ENCODE peak calls at places on chromosome X, in six cellular contexts. One of them, this sample, is unnamed. For H3K36me3, the result is how much of the 10 kb centered on the place peaks cover.

GRCh38 chrX:2484721-2485459 is 15.9 kb downstream of the DHRSX start:
- DNase-seq in ovary: peak
- DNase-seq in pancreas: no peak
- DNase-seq in neural progenitor cell: peak
- DNase-seq in tibial artery: peak
- DNase-seq in breast epithelium: no peak
- DNase-seq in this sample: no peak

GRCh38 chrX:21702725-21703228 is 44.6 kb upstream of the KLHL34 start:
- DNase-seq in ovary: no peak
- DNase-seq in pancreas: no peak
- DNase-seq in neural progenitor cell: no peak
- DNase-seq in tibial artery: no peak
- DNase-seq in breast epithelium: no peak
- DNase-seq in this sample: no peak

GRCh38 chrX:48835524-48836329 is at the start of gene PCSK1N:
- DNase-seq in ovary: no peak
- DNase-seq in pancreas: peak
- DNase-seq in neural progenitor cell: peak
- DNase-seq in tibial artery: no peak
- DNase-seq in breast epithelium: no peak
- DNase-seq in this sample: no peak

GRCh38 chrX:134646671-134647070 is 11.6 kb downstream of the PLAC1 start:
- DNase-seq in ovary: no peak
- DNase-seq in pancreas: no peak
- DNase-seq in neural progenitor cell: no peak
- DNase-seq in tibial artery: no peak
- DNase-seq in breast epithelium: no peak
- DNase-seq in this sample: no peak

GRCh38 chrX:44104699-44105098 is 131.5 kb upstream of the NDP start:
- DNase-seq in ovary: no peak
- DNase-seq in pancreas: no peak
- DNase-seq in neural progenitor cell: no peak
- DNase-seq in tibial artery: no peak
- DNase-seq in breast epithelium: no peak
- DNase-seq in this sample: no peak

GRCh38 chrX:74272230-74272629 is 31.8 kb upstream of the ZCCHC13 start:
- DNase-seq in ovary: no peak
- DNase-seq in pancreas: no peak
- DNase-seq in neural progenitor cell: no peak
- DNase-seq in tibial artery: no peak
- DNase-seq in breast epithelium: no peak
- DNase-seq in this sample: no peak

GRCh38 chrX:70554081-70554480 is 109.4 kb downstream of the DLG3 start:
- DNase-seq in ovary: no peak
- DNase-seq in pancreas: no peak
- DNase-seq in neural progenitor cell: no peak
- DNase-seq in tibial artery: no peak
- DNase-seq in breast epithelium: no peak
- DNase-seq in this sample: no peak

GRCh38 chrX:129790808-129791207 is 11.1 kb downstream of the SASH3 start:
- DNase-seq in ovary: no peak
- DNase-seq in pancreas: no peak
- DNase-seq in neural progenitor cell: no peak
- DNase-seq in tibial artery: no peak
- DNase-seq in breast epithelium: no peak
- DNase-seq in this sample: no peak

GRCh38 chrX:65750674-65751469 is 83.4 kb downstream of the MSN start:
- DNase-seq in ovary: no peak
- DNase-seq in pancreas: no peak
- DNase-seq in neural progenitor cell: no peak
- DNase-seq in tibial artery: no peak
- DNase-seq in breast epithelium: no peak
- DNase-seq in this sample: no peak

GRCh38 chrX:132716006-132716405 is 227.2 kb upstream of the MBNL3 start:
- DNase-seq in ovary: no peak
- DNase-seq in pancreas: no peak
- DNase-seq in neural progenitor cell: peak
- DNase-seq in tibial artery: no peak
- DNase-seq in breast epithelium: no peak
- DNase-seq in this sample: no peak

GRCh38 chrX:123755107-123755506 is 22.3 kb upstream of the THOC2 start:
- DNase-seq in ovary: no peak
- DNase-seq in pancreas: no peak
- DNase-seq in neural progenitor cell: no peak
- DNase-seq in tibial artery: no peak
- DNase-seq in breast epithelium: no peak
- DNase-seq in this sample: no peak

GRCh38 chrX:34863906-34864305 is 78.7 kb upstream of the FAM47B start:
- DNase-seq in ovary: no peak
- DNase-seq in pancreas: no peak
- DNase-seq in neural progenitor cell: no peak
- DNase-seq in tibial artery: no peak
- DNase-seq in breast epithelium: no peak
- DNase-seq in this sample: no peak

GRCh38 chrX:153690466-153690865 is 2.7 kb downstream of the SLC6A8 start:
- DNase-seq in ovary: no peak
- DNase-seq in pancreas: no peak
- DNase-seq in neural progenitor cell: no peak
- DNase-seq in tibial artery: no peak
- DNase-seq in breast epithelium: no peak
- DNase-seq in this sample: no peak

GRCh38 chrX:153692003-153692402 is 4.3 kb downstream of the SLC6A8 start:
- DNase-seq in ovary: no peak
- DNase-seq in pancreas: no peak
- DNase-seq in neural progenitor cell: no peak
- DNase-seq in tibial artery: no peak
- DNase-seq in breast epithelium: no peak
- DNase-seq in this sample: no peak

GRCh38 chrX:153694687-153695270 is 7.1 kb downstream of the SLC6A8 start:
- DNase-seq in ovary: no peak
- DNase-seq in pancreas: no peak
- DNase-seq in neural progenitor cell: no peak
- DNase-seq in tibial artery: no peak
- DNase-seq in breast epithelium: no peak
- DNase-seq in this sample: no peak

GRCh38 chrX:153693216-153694086 is 5.7 kb downstream of the SLC6A8 start:
- DNase-seq in ovary: no peak
- DNase-seq in pancreas: no peak
- DNase-seq in neural progenitor cell: no peak
- DNase-seq in tibial artery: no peak
- DNase-seq in breast epithelium: no peak
- DNase-seq in this sample: peak

DNA sequence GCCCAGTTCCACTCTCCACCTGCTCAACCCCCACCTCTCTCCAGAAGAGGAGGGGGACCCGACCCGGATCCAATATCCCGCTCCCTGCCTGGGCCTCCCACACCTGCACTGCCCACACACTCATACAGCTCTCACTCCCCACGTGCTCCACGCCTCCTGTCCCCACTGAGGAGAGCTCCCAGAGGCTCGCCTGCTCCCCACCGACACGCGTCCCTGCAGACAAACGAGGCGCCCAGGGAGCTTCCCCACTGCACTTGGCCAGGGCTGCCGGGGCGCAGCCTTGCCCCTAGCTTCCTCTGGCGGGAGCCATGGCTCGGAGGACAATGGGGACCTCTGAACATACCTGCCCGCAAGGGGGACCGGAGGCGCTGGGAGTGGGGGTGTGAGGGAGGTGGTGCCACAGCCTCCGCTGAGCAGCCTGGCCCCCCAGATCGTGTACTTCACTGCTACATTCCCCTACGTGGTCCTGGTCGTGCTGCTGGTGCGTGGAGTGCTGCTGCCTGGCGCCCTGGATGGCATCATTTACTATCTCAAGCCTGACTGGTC is 5.0 kb downstream of the SLC6A8 start:
- DNase-seq in ovary: no peak
- DNase-seq in pancreas: no peak
- DNase-seq in neural progenitor cell: no peak
- DNase-seq in tibial artery: no peak
- DNase-seq in breast epithelium: no peak
- DNase-seq in this sample: no peak
- H3K36me3 ChIP-seq in ovary: under half
- H3K36me3 ChIP-seq in pancreas: under half
- H3K36me3 ChIP-seq in neural progenitor cell: under half
- H3K36me3 ChIP-seq in tibial artery: under half
- H3K36me3 ChIP-seq in breast epithelium: under half
- H3K36me3 ChIP-seq in this sample: under half

GRCh38 chrX:154466907-154467306 is 8.8 kb downstream of the PLXNA3 start:
- DNase-seq in ovary: no peak
- DNase-seq in pancreas: no peak
- DNase-seq in neural progenitor cell: no peak
- DNase-seq in tibial artery: no peak
- DNase-seq in breast epithelium: no peak
- DNase-seq in this sample: no peak
- H3K36me3 ChIP-seq in ovary: under half
- H3K36me3 ChIP-seq in pancreas: under half
- H3K36me3 ChIP-seq in neural progenitor cell: under half
- H3K36me3 ChIP-seq in tibial artery: half or more
- H3K36me3 ChIP-seq in breast epithelium: under half
- H3K36me3 ChIP-seq in this sample: under half

GRCh38 chrX:47177079-47177478 is 16.6 kb upstream of the UBA1 start:
- DNase-seq in ovary: no peak
- DNase-seq in pancreas: no peak
- DNase-seq in neural progenitor cell: no peak
- DNase-seq in tibial artery: peak
- DNase-seq in breast epithelium: no peak
- DNase-seq in this sample: peak
- H3K36me3 ChIP-seq in ovary: under half
- H3K36me3 ChIP-seq in pancreas: under half
- H3K36me3 ChIP-seq in neural progenitor cell: under half
- H3K36me3 ChIP-seq in tibial artery: half or more
- H3K36me3 ChIP-seq in breast epithelium: under half
- H3K36me3 ChIP-seq in this sample: under half

GRCh38 chrX:153964105-153964504 is 7.5 kb downstream of the HCFC1 start:
- DNase-seq in ovary: no peak
- DNase-seq in pancreas: no peak
- DNase-seq in neural progenitor cell: no peak
- DNase-seq in tibial artery: no peak
- DNase-seq in breast epithelium: no peak
- DNase-seq in this sample: no peak

GRCh38 chrX:153967536-153968214 is 3.9 kb downstream of the HCFC1 start:
- DNase-seq in ovary: no peak
- DNase-seq in pancreas: no peak
- DNase-seq in neural progenitor cell: no peak
- DNase-seq in tibial artery: no peak
- DNase-seq in breast epithelium: no peak
- DNase-seq in this sample: no peak

GRCh38 chrX:153966841-153967535 is 4.6 kb downstream of the HCFC1 start:
- DNase-seq in ovary: no peak
- DNase-seq in pancreas: no peak
- DNase-seq in neural progenitor cell: no peak
- DNase-seq in tibial artery: no peak
- DNase-seq in breast epithelium: no peak
- DNase-seq in this sample: no peak

GRCh38 chrX:153968255-153968654 is 3.4 kb downstream of the HCFC1 start:
- DNase-seq in ovary: no peak
- DNase-seq in pancreas: no peak
- DNase-seq in neural progenitor cell: peak
- DNase-seq in tibial artery: no peak
- DNase-seq in breast epithelium: no peak
- DNase-seq in this sample: no peak

GRCh38 chrX:153966283-153966688 is 5.3 kb downstream of the HCFC1 start:
- DNase-seq in ovary: no peak
- DNase-seq in pancreas: peak
- DNase-seq in neural progenitor cell: no peak
- DNase-seq in tibial artery: peak
- DNase-seq in breast epithelium: no peak
- DNase-seq in this sample: no peak
- H3K36me3 ChIP-seq in ovary: under half
- H3K36me3 ChIP-seq in pancreas: under half
- H3K36me3 ChIP-seq in neural progenitor cell: under half
- H3K36me3 ChIP-seq in tibial artery: under half
- H3K36me3 ChIP-seq in breast epithelium: under half
- H3K36me3 ChIP-seq in this sample: under half

GRCh38 chrX:12825801-12826200 is 34.6 kb downstream of the PRPS2 start:
- DNase-seq in ovary: no peak
- DNase-seq in pancreas: no peak
- DNase-seq in neural progenitor cell: no peak
- DNase-seq in tibial artery: no peak
- DNase-seq in breast epithelium: no peak
- DNase-seq in this sample: no peak

GRCh38 chrX:12824944-12825343 is 33.7 kb downstream of the PRPS2 start:
- DNase-seq in ovary: no peak
- DNase-seq in pancreas: no peak
- DNase-seq in neural progenitor cell: no peak
- DNase-seq in tibial artery: no peak
- DNase-seq in breast epithelium: no peak
- DNase-seq in this sample: no peak

GRCh38 chrX:12819231-12819630 is 28.0 kb downstream of the PRPS2 start:
- DNase-seq in ovary: no peak
- DNase-seq in pancreas: no peak
- DNase-seq in neural progenitor cell: no peak
- DNase-seq in tibial artery: no peak
- DNase-seq in breast epithelium: no peak
- DNase-seq in this sample: no peak

DNA sequence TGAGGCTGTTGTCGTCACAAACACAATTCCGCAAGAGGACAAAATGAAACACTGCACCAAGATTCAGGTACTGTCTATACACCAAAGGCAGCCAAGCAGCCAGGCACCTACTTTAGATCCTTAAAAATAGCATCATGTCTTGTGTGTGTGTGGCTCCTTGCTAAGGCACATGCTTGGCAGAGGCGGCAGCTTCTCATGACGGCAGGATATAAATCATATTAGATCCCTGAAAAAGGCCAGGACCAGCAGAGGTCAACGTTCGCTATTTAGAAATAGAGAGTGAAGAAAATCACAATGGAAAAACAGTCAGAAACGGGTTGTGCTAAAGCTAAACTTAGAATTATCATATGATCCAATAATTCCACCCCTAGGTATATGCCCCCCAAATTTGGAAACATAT is 29.5 kb downstream of the PRPS2 start:
- DNase-seq in ovary: no peak
- DNase-seq in pancreas: no peak
- DNase-seq in neural progenitor cell: no peak
- DNase-seq in tibial artery: no peak
- DNase-seq in breast epithelium: no peak
- DNase-seq in this sample: no peak
- H3K36me3 ChIP-seq in ovary: under half
- H3K36me3 ChIP-seq in pancreas: under half
- H3K36me3 ChIP-seq in neural progenitor cell: under half
- H3K36me3 ChIP-seq in tibial artery: under half
- H3K36me3 ChIP-seq in breast epithelium: under half
- H3K36me3 ChIP-seq in this sample: under half

GRCh38 chrX:155094468-155095061 is 23.3 kb downstream of the BRCC3 start:
- DNase-seq in ovary: no peak
- DNase-seq in pancreas: no peak
- DNase-seq in neural progenitor cell: peak
- DNase-seq in tibial artery: no peak
- DNase-seq in breast epithelium: no peak
- DNase-seq in this sample: no peak
- H3K36me3 ChIP-seq in ovary: under half
- H3K36me3 ChIP-seq in pancreas: under half
- H3K36me3 ChIP-seq in neural progenitor cell: under half
- H3K36me3 ChIP-seq in tibial artery: under half
- H3K36me3 ChIP-seq in breast epithelium: under half
- H3K36me3 ChIP-seq in this sample: under half

GRCh38 chrX:41128955-41129354 is 43.7 kb downstream of the USP9X start:
- DNase-seq in ovary: no peak
- DNase-seq in pancreas: no peak
- DNase-seq in neural progenitor cell: no peak
- DNase-seq in tibial artery: no peak
- DNase-seq in breast epithelium: no peak
- DNase-seq in this sample: no peak
- H3K36me3 ChIP-seq in ovary: under half
- H3K36me3 ChIP-seq in pancreas: under half
- H3K36me3 ChIP-seq in neural progenitor cell: under half
- H3K36me3 ChIP-seq in tibial artery: under half
- H3K36me3 ChIP-seq in breast epithelium: under half
- H3K36me3 ChIP-seq in this sample: under half

This sample was measured in Peyer's patch.